ENCODE peak calls at places on chromosomes 6 and 20, in six cellular contexts. I is cardiac muscle cell; O is NCI-H748 treated with DMSO at 0.1 percent for 48 hours; B is stimulated activated CD4-positive, alpha-beta T cell treated with anti-CD3 and anti-CD28 coated beads, Interleukin-12 subunit alpha, Interleukin-12 subunit beta, amount 100 ng/mL, for 4 hours; X is activated CD4-positive, alpha-beta T cell treated with anti-CD3 and anti-CD28 coated beads, Interleukin-2, amount 50 U/mL, for 1 hour; D is HuH-7.5. L is an unnamed sample.

GRCh38 chr6:43213431-43213830 is 15.8 kb downstream of the DNPH1 start:
- DNase-seq in B (no peak), I (no peak), O (no peak), D (no peak), X (no peak), L (no peak)

GRCh38 chr20:51342510-51343236 is 199.8 kb downstream of the NFATC2 start:
- DNase-seq in D (no peak), B (no peak), I (no peak), X (no peak), O (no peak), L (no peak)

GRCh38 chr6:84007871-84008270 is 25.7 kb upstream of the MRAP2 start:
- DNase-seq in X (no peak), I (no peak), D (no peak), B (no peak), O (no peak), L (no peak)

GRCh38 chr6:5537967-5538366 is 276.7 kb downstream of the FARS2 start:
- DNase-seq in I (no peak), O (no peak), B (no peak), X (no peak), D (no peak), L (no peak)

GRCh38 chr6:112283621-112284020 is 29.3 kb upstream of the LAMA4 start:
- DNase-seq in O (no peak), X (no peak), D (no peak), B (no peak), I (no peak), L (no peak)

GRCh38 chr20:17873410-17874270 is 95.0 kb downstream of the SNX5 start:
- DNase-seq in B (no peak), D (no peak), I (peak), O (peak), X (no peak), L (no peak)

GRCh38 chr6:43770417-43771209 is 602 bp downstream of the VEGFA start:
- DNase-seq in D (peak), I (peak), X (no peak), B (peak), O (peak), L (peak)

GRCh38 chr6:7238526-7238899 is 74.5 kb downstream of the SSR1 start:
- DNase-seq in O (no peak), X (no peak), D (no peak), I (no peak), B (no peak), L (no peak)

GRCh38 chr20:63896136-63896890 is 1.4 kb downstream of the DNAJC5 start:
- DNase-seq in X (no peak), D (peak), B (no peak), O (peak), I (peak), L (no peak)

GRCh38 chr20:59385461-59385860 is 85.0 kb downstream of the EDN3 start:
- DNase-seq in B (no peak), O (no peak), I (peak), X (no peak), D (no peak), L (no peak)

L was measured in progenitor cell of endocrine pancreas.